ENCODE peak calls at places on chromosome 3, in four cellular contexts. C is foreskin melanocyte, V is lower leg skin, N is thoracic aorta. D is an unnamed sample.
A peak's percentile ranks its signal among the peaks of the same experiment; 100 is the strongest.

GRCh38 chr3:194396561-194396896 is 2.5 kb downstream of the GP5 start:
- DNase-seq in C (no peak), V (no peak), N (no peak), D (no peak)

GRCh38 chr3:13379191-13379830 is 40.8 kb downstream of the NUP210 start:
- DNase-seq in C (peak; percentile 1), V (no peak), N (peak; percentile 35), D (no peak)

GRCh38 chr3:51975857-51976549 is 1.1 kb downstream of the ABHD14A start:
- DNase-seq in C (peak; percentile 44), V (peak; percentile 94), N (peak; percentile 45), D (no peak)

GRCh38 chr3:195397524-195397923 is 45.3 kb downstream of the ACAP2 start:
- DNase-seq in C (no peak), V (no peak), N (no peak), D (no peak)

GRCh38 chr3:155243512-155243921 is 50.0 kb downstream of the STRIT1 start:
- DNase-seq in C (peak; percentile 33), V (no peak), N (no peak), D (no peak)

GRCh38 chr3:62567097-62568021 is 194.0 kb upstream of the FEZF2 start:
- DNase-seq in C (no peak), V (peak; percentile 86), N (peak; percentile 18), D (no peak)

GRCh38 chr3:107142171-107142570 is 235.1 kb upstream of the CCDC54 start:
- DNase-seq in C (no peak), V (no peak), N (no peak), D (no peak)

GRCh38 chr3:148318240-148318639 is 379.5 kb upstream of the AGTR1 start:
- DNase-seq in C (no peak), V (no peak), N (no peak), D (no peak)

GRCh38 chr3:72646263-72646662 is 202.0 kb downstream of the SHQ1 start:
- DNase-seq in C (no peak), V (no peak), N (no peak), D (no peak)

GRCh38 chr3:67790043-67790442 is 135.6 kb upstream of the SUCLG2 start:
- DNase-seq in C (peak; percentile 53), V (no peak), N (no peak), D (no peak)

GRCh38 chr3:72161870-72162617 is 377.1 kb upstream of the PROK2 start:
- DNase-seq in C (no peak), V (no peak), N (no peak), D (peak; percentile 23)

GRCh38 chr3:31009881-31010280 is 115.4 kb upstream of the GADL1 start:
- DNase-seq in C (no peak), V (no peak), N (no peak), D (no peak)

GRCh38 chr3:29183346-29184087 is 97.4 kb upstream of the RBMS3 start:
- DNase-seq in C (peak; percentile 59), V (no peak), N (no peak), D (no peak)

GRCh38 chr3:133570937-133571320 is 2.6 kb upstream of the CDV3 start:
- DNase-seq in C (no peak), V (no peak), N (no peak), D (no peak)